ENCODE peak calls at places on chromosomes 4 and X, in five cellular contexts. One of them, this sample, is unnamed.

GRCh38 chrX:142251202-142251601 is 46.1 kb upstream of the MAGEC2 start:
- DNase-seq in coronary artery: no peak
- DNase-seq in chondrocyte: no peak
- DNase-seq in Calu3: no peak
- DNase-seq in progenitor cell of endocrine pancreas: no peak
- DNase-seq in this sample: no peak

GRCh38 chrX:2819345-2820130 is 9.2 kb upstream of the GYG2 start:
- DNase-seq in coronary artery: peak
- DNase-seq in chondrocyte: no peak
- DNase-seq in Calu3: peak
- DNase-seq in progenitor cell of endocrine pancreas: no peak
- DNase-seq in this sample: no peak

GRCh38 chr4:42281324-42282020 is 115.8 kb upstream of the SHISA3 start:
- DNase-seq in coronary artery: no peak
- DNase-seq in chondrocyte: no peak
- DNase-seq in Calu3: no peak
- DNase-seq in progenitor cell of endocrine pancreas: no peak
- DNase-seq in this sample: no peak

GRCh38 chr4:71130827-71131603 is 137.6 kb downstream of the DCK start:
- DNase-seq in coronary artery: no peak
- DNase-seq in chondrocyte: no peak
- DNase-seq in Calu3: no peak
- DNase-seq in progenitor cell of endocrine pancreas: no peak
- DNase-seq in this sample: no peak

GRCh38 chr4:40909363-40909876 is 159.7 kb downstream of the NSUN7 start:
- DNase-seq in coronary artery: no peak
- DNase-seq in chondrocyte: no peak
- DNase-seq in Calu3: peak
- DNase-seq in progenitor cell of endocrine pancreas: no peak
- DNase-seq in this sample: no peak

GRCh38 chr4:110197421-110198398 is 705 bp downstream of the ELOVL6 start:
- DNase-seq in coronary artery: no peak
- DNase-seq in chondrocyte: no peak
- DNase-seq in Calu3: peak
- DNase-seq in progenitor cell of endocrine pancreas: peak
- DNase-seq in this sample: peak

GRCh38 chrX:80817002-80817401 is 7.3 kb upstream of the BRWD3 start:
- DNase-seq in coronary artery: no peak
- DNase-seq in chondrocyte: no peak
- DNase-seq in Calu3: no peak
- DNase-seq in progenitor cell of endocrine pancreas: no peak
- DNase-seq in this sample: no peak

GRCh38 chr4:14079601-14080000 is 452.1 kb upstream of the BOD1L1 start:
- DNase-seq in coronary artery: no peak
- DNase-seq in chondrocyte: no peak
- DNase-seq in Calu3: no peak
- DNase-seq in progenitor cell of endocrine pancreas: no peak
- DNase-seq in this sample: no peak

GRCh38 chrX:39752820-39753219 is 344.9 kb downstream of the BCOR start:
- DNase-seq in coronary artery: no peak
- DNase-seq in chondrocyte: no peak
- DNase-seq in Calu3: peak
- DNase-seq in progenitor cell of endocrine pancreas: no peak
- DNase-seq in this sample: no peak

GRCh38 chrX:153477039-153477438 is 6.7 kb upstream of the HAUS7 start:
- DNase-seq in coronary artery: no peak
- DNase-seq in chondrocyte: no peak
- DNase-seq in Calu3: no peak
- DNase-seq in progenitor cell of endocrine pancreas: no peak
- DNase-seq in this sample: no peak

GRCh38 chr4:183324619-183325018 is 2.4 kb upstream of the CLDN24 start:
- DNase-seq in coronary artery: no peak
- DNase-seq in chondrocyte: no peak
- DNase-seq in Calu3: no peak
- DNase-seq in progenitor cell of endocrine pancreas: no peak
- DNase-seq in this sample: no peak

GRCh38 chrX:101051153-101051548 is 760 bp downstream of the TRMT2B start:
- DNase-seq in coronary artery: no peak
- DNase-seq in chondrocyte: no peak
- DNase-seq in Calu3: no peak
- DNase-seq in progenitor cell of endocrine pancreas: no peak
- DNase-seq in this sample: no peak

GRCh38 chrX:54484666-54485065 is 11.4 kb downstream of the FGD1 start:
- DNase-seq in coronary artery: no peak
- DNase-seq in chondrocyte: no peak
- DNase-seq in Calu3: no peak
- DNase-seq in progenitor cell of endocrine pancreas: no peak
- DNase-seq in this sample: no peak

GRCh38 chr4:184938871-184939270 is 79.4 kb upstream of the HELT start:
- DNase-seq in coronary artery: no peak
- DNase-seq in chondrocyte: no peak
- DNase-seq in Calu3: no peak
- DNase-seq in progenitor cell of endocrine pancreas: no peak
- DNase-seq in this sample: no peak

DNA sequence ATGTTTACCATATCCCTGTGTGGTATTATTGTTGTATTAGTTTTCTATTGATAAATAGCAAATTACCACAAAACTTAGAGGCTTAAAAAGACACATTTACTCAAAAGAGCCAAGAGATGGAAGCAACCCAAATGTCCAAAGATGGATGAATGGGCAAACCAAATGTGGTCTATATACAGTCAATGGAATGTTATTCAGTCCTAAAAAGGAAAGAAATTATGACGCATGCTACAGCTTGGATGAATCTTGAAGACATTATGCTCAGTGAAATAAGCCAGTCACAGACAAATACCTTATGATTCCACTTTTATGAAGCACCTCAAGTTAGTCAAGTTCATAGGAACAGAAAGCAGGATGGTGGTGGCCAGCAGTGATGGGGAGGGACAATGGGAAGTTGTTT is 144.7 kb downstream of the QDPR start:
- DNase-seq in coronary artery: no peak
- DNase-seq in chondrocyte: no peak
- DNase-seq in Calu3: no peak
- DNase-seq in progenitor cell of endocrine pancreas: no peak
- DNase-seq in this sample: no peak
- TF ChIP-seq CTCF in coronary artery: no peak
- TF ChIP-seq CTCF in chondrocyte: no peak
- TF ChIP-seq CTCF in Calu3: no peak
- TF ChIP-seq CTCF in progenitor cell of endocrine pancreas: no peak
- TF ChIP-seq CTCF in this sample: no peak

GRCh38 chrX:150513564-150513963 is 54.9 kb upstream of the MTM1 start:
- DNase-seq in coronary artery: no peak
- DNase-seq in chondrocyte: no peak
- DNase-seq in Calu3: no peak
- DNase-seq in progenitor cell of endocrine pancreas: no peak
- DNase-seq in this sample: no peak

GRCh38 chrX:150514462-150514861 is 54.0 kb upstream of the MTM1 start:
- DNase-seq in coronary artery: no peak
- DNase-seq in chondrocyte: no peak
- DNase-seq in Calu3: no peak
- DNase-seq in progenitor cell of endocrine pancreas: no peak
- DNase-seq in this sample: no peak

GRCh38 chrX:150509703-150510102 is 58.7 kb upstream of the MTM1 start:
- DNase-seq in coronary artery: no peak
- DNase-seq in chondrocyte: no peak
- DNase-seq in Calu3: no peak
- DNase-seq in progenitor cell of endocrine pancreas: no peak
- DNase-seq in this sample: no peak

GRCh38 chrX:150515801-150516200 is 52.6 kb upstream of the MTM1 start:
- DNase-seq in coronary artery: no peak
- DNase-seq in chondrocyte: no peak
- DNase-seq in Calu3: no peak
- DNase-seq in progenitor cell of endocrine pancreas: no peak
- DNase-seq in this sample: no peak

GRCh38 chrX:150512426-150512825 is 56.0 kb upstream of the MTM1 start:
- DNase-seq in coronary artery: no peak
- DNase-seq in chondrocyte: no peak
- DNase-seq in Calu3: no peak
- DNase-seq in progenitor cell of endocrine pancreas: no peak
- DNase-seq in this sample: no peak
- TF ChIP-seq CTCF in coronary artery: no peak
- TF ChIP-seq CTCF in chondrocyte: no peak
- TF ChIP-seq CTCF in Calu3: no peak
- TF ChIP-seq CTCF in progenitor cell of endocrine pancreas: no peak
- TF ChIP-seq CTCF in this sample: no peak

GRCh38 chr4:143202824-143203223 is 18.1 kb downstream of the USP38 start:
- DNase-seq in coronary artery: no peak
- DNase-seq in chondrocyte: no peak
- DNase-seq in Calu3: no peak
- DNase-seq in progenitor cell of endocrine pancreas: no peak
- DNase-seq in this sample: no peak
- TF ChIP-seq CTCF in coronary artery: peak
- TF ChIP-seq CTCF in chondrocyte: peak
- TF ChIP-seq CTCF in Calu3: no peak
- TF ChIP-seq CTCF in progenitor cell of endocrine pancreas: peak
- TF ChIP-seq CTCF in this sample: peak

DNA sequence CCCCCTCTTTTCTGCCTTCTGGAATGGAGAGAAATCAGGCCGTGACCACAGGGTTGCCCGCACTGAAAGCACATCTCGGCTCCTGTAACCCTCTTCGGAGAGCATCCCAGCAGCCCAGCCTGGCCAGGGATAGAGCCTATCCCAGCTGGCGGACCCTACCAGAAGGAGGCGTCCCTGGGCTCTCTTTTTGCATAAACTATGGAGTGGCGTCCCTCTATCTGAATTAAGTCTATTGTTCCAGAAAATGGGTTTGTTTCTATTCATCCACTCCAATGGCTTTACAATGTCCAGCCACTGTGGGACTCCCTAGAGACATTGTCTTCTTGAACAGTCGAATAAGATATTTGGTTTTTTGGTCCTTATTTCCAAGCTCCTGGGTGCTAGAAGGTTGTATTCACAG is 689 bp upstream of the NHSL2 start:
- DNase-seq in coronary artery: no peak
- DNase-seq in chondrocyte: no peak
- DNase-seq in Calu3: no peak
- DNase-seq in progenitor cell of endocrine pancreas: no peak
- DNase-seq in this sample: peak
- TF ChIP-seq CTCF in coronary artery: no peak
- TF ChIP-seq CTCF in chondrocyte: peak
- TF ChIP-seq CTCF in Calu3: no peak
- TF ChIP-seq CTCF in progenitor cell of endocrine pancreas: peak
- TF ChIP-seq CTCF in this sample: peak

DNA sequence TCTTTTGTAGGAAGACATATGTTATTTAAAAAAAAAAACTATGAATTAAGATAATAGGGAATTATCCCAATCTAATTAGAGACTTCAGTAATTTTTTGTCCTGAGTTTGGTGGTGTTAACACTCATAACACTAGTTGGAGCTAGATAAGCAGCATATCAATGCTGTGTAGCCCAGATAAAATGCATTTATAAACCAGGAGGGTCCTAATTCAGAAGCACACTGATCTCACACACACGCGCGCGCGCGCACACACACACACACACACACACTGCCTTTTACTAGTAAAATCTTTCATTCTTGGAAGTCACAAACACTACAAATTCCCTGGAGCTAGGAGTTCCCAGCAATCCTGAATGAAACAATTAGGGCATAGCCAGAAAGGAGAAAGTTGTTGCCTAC is 3.2 kb downstream of the UNC5C start:
- DNase-seq in coronary artery: no peak
- DNase-seq in chondrocyte: no peak
- DNase-seq in Calu3: no peak
- DNase-seq in progenitor cell of endocrine pancreas: no peak
- DNase-seq in this sample: no peak
- TF ChIP-seq CTCF in coronary artery: no peak
- TF ChIP-seq CTCF in chondrocyte: no peak
- TF ChIP-seq CTCF in Calu3: no peak
- TF ChIP-seq CTCF in progenitor cell of endocrine pancreas: no peak
- TF ChIP-seq CTCF in this sample: no peak

DNA sequence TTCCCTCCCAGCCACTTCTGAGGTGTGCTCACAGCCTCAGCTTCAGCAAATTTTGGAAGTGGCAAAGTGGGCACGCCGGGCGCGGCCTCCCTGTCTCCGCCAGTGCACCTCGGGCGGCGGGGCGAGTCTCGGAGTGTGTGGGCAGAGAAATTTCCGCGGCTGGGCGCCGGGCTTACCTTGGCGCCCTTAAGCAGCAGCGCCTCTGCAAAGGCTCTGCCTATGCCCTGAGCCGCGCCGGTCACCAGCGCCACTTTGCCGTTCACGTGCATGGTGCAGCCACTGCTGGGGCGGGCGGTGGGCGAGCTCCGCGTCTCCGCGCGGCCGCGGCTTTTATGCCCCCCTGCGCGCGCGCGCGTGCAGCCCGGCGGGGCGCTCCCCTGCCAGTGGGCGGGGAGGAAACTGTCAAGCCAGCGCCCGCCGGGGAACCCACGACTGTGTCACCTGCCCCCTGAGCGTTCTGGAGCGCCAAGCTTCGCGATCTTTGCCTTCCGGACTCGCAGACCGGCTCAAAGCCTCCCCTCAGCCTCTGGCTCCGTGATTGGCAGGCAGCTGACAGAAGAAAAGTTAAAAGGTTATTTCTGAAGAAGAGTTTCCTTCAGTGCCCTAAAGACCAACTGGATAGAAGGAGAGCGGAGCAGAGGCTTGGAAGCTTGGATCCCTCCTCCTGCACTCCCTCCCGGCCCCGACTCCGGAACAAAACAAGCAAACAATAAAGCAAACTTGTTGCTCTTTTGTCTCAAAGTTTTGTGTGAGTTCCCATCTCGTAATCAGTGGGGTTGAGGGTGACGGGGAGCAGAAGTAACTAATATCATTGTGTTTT is at the start of gene HPGD:
- DNase-seq in coronary artery: no peak
- DNase-seq in chondrocyte: no peak
- DNase-seq in Calu3: peak
- DNase-seq in progenitor cell of endocrine pancreas: peak
- DNase-seq in this sample: peak
- TF ChIP-seq CTCF in coronary artery: no peak
- TF ChIP-seq CTCF in chondrocyte: no peak
- TF ChIP-seq CTCF in Calu3: no peak
- TF ChIP-seq CTCF in progenitor cell of endocrine pancreas: no peak
- TF ChIP-seq CTCF in this sample: no peak